ENCODE peak calls at places on chromosome 16, in five cellular contexts. O is gastrocnemius medialis, F is stomach, U is suprapubic skin, T is IMR-90. C is an unnamed sample.
A peak's percentile ranks its signal among the peaks of the same experiment; 100 is the strongest.

GRCh38 chr16:11224894-11225676 is 30.9 kb downstream of the SOCS1 start:
- DNase-seq in T (peak; percentile 28), U (no peak), O (peak; percentile 45), F (peak; percentile 47), C (peak; percentile 41)

GRCh38 chr16:74577882-74578366 is 29.0 kb downstream of the GLG1 start:
- DNase-seq in F (no peak), T (peak; percentile 88), U (no peak), O (no peak), C (no peak)

GRCh38 chr16:75004460-75004859 is 5.6 kb downstream of the ZNRF1 start:
- DNase-seq in F (no peak), O (no peak), U (no peak), T (no peak), C (no peak)

GRCh38 chr16:2819939-2820835 is 3.1 kb downstream of the PRSS21 start:
- DNase-seq in U (peak; percentile 75), T (no peak), F (no peak), O (peak; percentile 1), C (no peak)

GRCh38 chr16:13992976-13993375 is 73.0 kb downstream of the ERCC4 start:
- DNase-seq in T (no peak), U (peak; percentile 52), F (no peak), O (no peak), C (no peak)

GRCh38 chr16:15434425-15435215 is at the start of gene BMERB1:
- DNase-seq in U (peak; percentile 80), O (peak; percentile 75), T (peak; percentile 71), F (peak; percentile 59), C (no peak)

GRCh38 chr16:19068237-19068815 is 912 bp downstream of the COQ7 start:
- DNase-seq in O (no peak), F (no peak), U (no peak), T (no peak), C (no peak)

GRCh38 chr16:10871157-10871991 is 5.6 kb upstream of the CIITA start:
- DNase-seq in T (peak; percentile 92), O (no peak), U (peak; percentile 85), F (peak; percentile 98), C (no peak)

GRCh38 chr16:77062878-77063566 is 128.0 kb upstream of the MON1B start:
- DNase-seq in U (no peak), F (no peak), O (no peak), T (no peak), C (no peak)

GRCh38 chr16:49078571-49078970 is 203.1 kb downstream of the CBLN1 start:
- DNase-seq in T (no peak), O (no peak), U (no peak), F (no peak), C (no peak)

GRCh38 chr16:65057184-65057583 is 64.7 kb downstream of the CDH11 start:
- DNase-seq in T (no peak), U (no peak), O (no peak), F (no peak), C (no peak)

GRCh38 chr16:81513204-81514040 is 68.8 kb downstream of the CMIP start:
- DNase-seq in T (no peak), F (no peak), O (peak; percentile 62), U (no peak), C (no peak)

GRCh38 chr16:14566599-14566998 is 63.5 kb downstream of the PARN start:
- DNase-seq in F (no peak), T (no peak), U (no peak), O (no peak), C (no peak)

GRCh38 chr16:86723699-86724098 is 145.3 kb downstream of the FOXL1 start:
- DNase-seq in U (no peak), T (no peak), O (no peak), F (no peak), C (no peak)

GRCh38 chr16:16188827-16189226 is 34.5 kb downstream of the ABCC6 start:
- DNase-seq in U (no peak), O (no peak), F (no peak), T (no peak), C (no peak)

GRCh38 chr16:57609541-57610401 is 18.7 kb upstream of the ADGRG1 start:
- DNase-seq in T (peak; percentile 54), F (peak; percentile 79), O (no peak), U (peak; percentile 60), C (no peak)

GRCh38 chr16:2692251-2692947 is 10.1 kb downstream of the KCTD5 start:
- DNase-seq in T (peak; percentile 6), U (no peak), F (no peak), O (peak; percentile 84), C (no peak)

GRCh38 chr16:471353-472198 is 46.1 kb downstream of the RAB11FIP3 start:
- DNase-seq in O (no peak), U (no peak), T (peak; percentile 19), F (no peak), C (no peak)

GRCh38 chr16:72995151-72995881 is 52.6 kb downstream of the ZFHX3 start:
- DNase-seq in F (no peak), O (no peak), T (no peak), U (peak; percentile 50), C (no peak)

GRCh38 chr16:88785106-88785924 is at the start of gene PIEZO1:
- DNase-seq in T (peak; percentile 52), O (no peak), F (peak; percentile 82), U (no peak), C (no peak)
- TF ChIP-seq POLR2A in T (peak; percentile 94), O (peak; percentile 45), F (no peak), U (peak; percentile 25), C (peak; percentile 75)

GRCh38 chr16:4316103-4316731 is 350 bp downstream of the GLIS2 start:
- DNase-seq in U (no peak), F (no peak), T (no peak), O (no peak), C (no peak)
- H3K4me3 ChIP-seq in U (peak overlapping the region; percentile 81), F (peak overlapping the region; percentile 63), T (peak overlapping the region; percentile 74), O (peak overlapping the region; percentile 59), C (peak overlapping the region; percentile 89)

GRCh38 chr16:35868630-35869029 is 2409.2 kb downstream of the TP53TG3F start:
- DNase-seq in T (no peak), U (no peak), O (no peak), F (no peak), C (no peak)
- H3K9me3 ChIP-seq in T (peaks cover 7% of the 10 kb centered on the region), U (peaks cover 3% of the 10 kb centered on the region), O (no peaks in the 10 kb centered on the region), F (no peaks in the 10 kb centered on the region), C (peaks cover 5% of the 10 kb centered on the region)

DNA sequence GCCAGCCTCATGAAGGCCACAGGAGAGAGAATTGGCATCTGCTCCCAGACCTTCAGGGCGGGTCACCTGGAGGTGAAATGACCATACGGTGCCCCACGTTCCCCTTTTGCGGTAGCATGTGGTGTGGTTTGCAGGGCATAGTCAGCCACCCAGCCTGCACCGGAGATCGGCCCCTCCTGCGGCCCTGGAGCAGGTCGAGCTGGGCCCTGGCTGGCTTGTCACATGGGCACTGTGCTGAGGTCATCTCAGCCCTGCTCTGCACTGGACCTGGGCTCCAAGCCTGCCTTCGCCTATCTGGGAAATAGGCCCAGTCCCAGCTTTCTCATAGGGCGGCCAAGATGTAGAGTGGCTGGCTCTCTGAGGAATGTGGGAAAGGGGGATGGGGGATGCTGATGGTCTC is 16.2 kb downstream of the GSE1 start:
- DNase-seq in F (no peak), U (no peak), O (no peak), T (no peak), C (no peak)
- TF ChIP-seq POLR2A in F (no peak), U (no peak), O (no peak), T (no peak), C (no peak)

GRCh38 chr16:54283735-54284318 is 2.8 kb downstream of the IRX3 start:
- DNase-seq in F (no peak), O (no peak), T (no peak), U (peak; percentile 78), C (no peak)

GRCh38 chr16:54281535-54282201 is 4.9 kb downstream of the IRX3 start:
- DNase-seq in O (no peak), U (peak; percentile 64), T (no peak), F (no peak), C (no peak)

GRCh38 chr16:54282202-54282922 is 4.2 kb downstream of the IRX3 start:
- DNase-seq in O (no peak), U (peak; percentile 84), T (no peak), F (peak; percentile 71), C (no peak)

GRCh38 chr16:54284319-54284930 is 2.2 kb downstream of the IRX3 start:
- DNase-seq in O (no peak), U (peak; percentile 74), F (peak; percentile 58), T (no peak), C (no peak)

GRCh38 chr16:54282923-54283734 is 3.5 kb downstream of the IRX3 start:
- DNase-seq in O (no peak), T (no peak), F (no peak), U (peak; percentile 80), C (no peak)
- H3K4me3 ChIP-seq in O (no peak overlapping the region), T (no peak overlapping the region), F (peak overlapping the region; percentile 67), U (peak overlapping the region; percentile 91), C (no peak overlapping the region)

DNA sequence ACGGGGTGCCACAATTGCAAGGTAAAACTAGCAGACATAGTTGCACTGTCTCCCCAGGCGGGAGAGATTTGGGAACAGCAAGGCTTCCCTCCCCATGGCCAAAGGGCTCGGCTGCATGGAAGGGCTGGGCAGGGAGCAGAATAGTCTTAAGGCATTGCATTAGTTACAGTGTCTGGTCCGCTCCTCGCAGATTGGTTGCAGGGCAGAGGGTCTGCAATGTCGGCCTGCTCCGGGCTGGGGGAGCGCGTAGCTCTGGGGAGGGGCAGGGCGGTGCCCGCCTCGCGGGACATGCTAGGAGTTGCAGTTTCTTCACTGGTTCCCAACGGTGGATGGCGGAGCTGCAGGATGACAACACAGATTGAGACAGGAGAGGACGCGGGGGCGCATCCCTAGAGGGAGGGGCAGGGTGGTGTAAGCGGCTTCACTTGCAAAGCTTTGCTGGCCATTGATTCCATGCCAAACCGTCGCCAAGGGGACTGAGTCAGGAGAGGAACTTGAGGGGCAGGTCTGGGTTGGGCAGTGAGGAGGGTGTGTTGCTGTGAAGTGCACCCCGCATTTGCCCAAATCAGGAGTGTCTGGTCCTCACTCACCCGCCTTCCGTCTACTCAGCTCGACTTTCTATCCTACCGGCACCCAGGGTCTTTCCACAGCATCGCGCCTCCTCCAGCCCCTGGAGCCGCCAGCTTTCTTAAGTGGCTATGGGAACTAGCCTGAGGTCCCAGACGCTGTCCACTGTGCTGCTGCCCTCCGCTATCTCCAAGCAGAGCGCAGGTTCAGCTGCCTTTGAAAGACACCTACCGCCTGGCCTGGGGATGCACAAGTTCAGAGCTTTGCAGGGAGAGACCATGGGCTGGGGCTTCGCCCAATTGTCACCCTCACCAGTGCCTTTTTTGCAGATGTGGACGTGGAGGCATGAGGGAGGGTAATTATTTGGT is 1748.9 kb downstream of the TP53TG3F start:
- DNase-seq in O (no peak), T (no peak), U (peak; percentile 70), F (no peak), C (no peak)
- H3K9me3 ChIP-seq in O (no peaks in the 10 kb centered on the region), T (peaks cover 10% of the 10 kb centered on the region), U (no peaks in the 10 kb centered on the region), F (no peaks in the 10 kb centered on the region), C (no peaks in the 10 kb centered on the region)

C was measured in esophagus squamous epithelium.